ENCODE peak calls at places on chromosomes 6 and 20, in seven cellular contexts. One of them, this sample, is unnamed.

GRCh38 chr6:168895102-168895812 is 358.4 kb downstream of the THBS2 start:
- DNase-seq in K562: peak; percentile 86
- DNase-seq in sigmoid colon: peak; percentile 91
- DNase-seq in prostate gland: peak; percentile 87
- DNase-seq in spleen: peak; percentile 91
- DNase-seq in cardiac muscle cell: peak; percentile 80
- DNase-seq in psoas muscle: peak; percentile 77
- DNase-seq in this sample: no peak

GRCh38 chr6:33316603-33317417 is 734 bp downstream of the ZBTB22 start:
- DNase-seq in K562: no peak
- DNase-seq in sigmoid colon: peak; percentile 72
- DNase-seq in prostate gland: no peak
- DNase-seq in spleen: peak; percentile 87
- DNase-seq in cardiac muscle cell: no peak
- DNase-seq in psoas muscle: no peak
- DNase-seq in this sample: no peak

GRCh38 chr6:69957990-69958559 is 91.7 kb downstream of the COL19A1 start:
- DNase-seq in K562: no peak
- DNase-seq in sigmoid colon: no peak
- DNase-seq in prostate gland: no peak
- DNase-seq in spleen: no peak
- DNase-seq in cardiac muscle cell: no peak
- DNase-seq in psoas muscle: no peak
- DNase-seq in this sample: no peak

GRCh38 chr6:159487636-159488035 is 205.4 kb downstream of the SOD2 start:
- DNase-seq in K562: no peak
- DNase-seq in sigmoid colon: no peak
- DNase-seq in prostate gland: no peak
- DNase-seq in spleen: no peak
- DNase-seq in cardiac muscle cell: no peak
- DNase-seq in psoas muscle: no peak
- DNase-seq in this sample: no peak

GRCh38 chr6:26524722-26525360 is 13.3 kb upstream of the HMGN4 start:
- DNase-seq in K562: no peak
- DNase-seq in sigmoid colon: no peak
- DNase-seq in prostate gland: no peak
- DNase-seq in spleen: no peak
- DNase-seq in cardiac muscle cell: no peak
- DNase-seq in psoas muscle: no peak
- DNase-seq in this sample: no peak

GRCh38 chr6:144718431-144718830 is 433.3 kb downstream of the UTRN start:
- DNase-seq in K562: no peak
- DNase-seq in sigmoid colon: no peak
- DNase-seq in prostate gland: no peak
- DNase-seq in spleen: no peak
- DNase-seq in cardiac muscle cell: no peak
- DNase-seq in psoas muscle: no peak
- DNase-seq in this sample: no peak

GRCh38 chr6:144439016-144439415 is 153.9 kb downstream of the UTRN start:
- DNase-seq in K562: no peak
- DNase-seq in sigmoid colon: no peak
- DNase-seq in prostate gland: no peak
- DNase-seq in spleen: no peak
- DNase-seq in cardiac muscle cell: no peak
- DNase-seq in psoas muscle: no peak
- DNase-seq in this sample: no peak

GRCh38 chr6:33247977-33248642 is 23.6 kb downstream of the VPS52 start:
- DNase-seq in K562: peak; percentile 84
- DNase-seq in sigmoid colon: peak; percentile 94
- DNase-seq in prostate gland: peak; percentile 88
- DNase-seq in spleen: peak; percentile 95
- DNase-seq in cardiac muscle cell: peak; percentile 89
- DNase-seq in psoas muscle: peak; percentile 87
- DNase-seq in this sample: peak; percentile 96

GRCh38 chr6:3455490-3456394 is 1.1 kb downstream of the SLC22A23 start:
- DNase-seq in K562: peak; percentile 56
- DNase-seq in sigmoid colon: peak; percentile 69
- DNase-seq in prostate gland: peak; percentile 25
- DNase-seq in spleen: no peak
- DNase-seq in cardiac muscle cell: peak; percentile 49
- DNase-seq in psoas muscle: peak; percentile 48
- DNase-seq in this sample: no peak

GRCh38 chr20:35276408-35276807 is 1.5 kb downstream of the MMP24OS start:
- DNase-seq in K562: no peak
- DNase-seq in sigmoid colon: no peak
- DNase-seq in prostate gland: no peak
- DNase-seq in spleen: no peak
- DNase-seq in cardiac muscle cell: no peak
- DNase-seq in psoas muscle: no peak
- DNase-seq in this sample: no peak

GRCh38 chr20:57195023-57195758 is 71.2 kb downstream of the BMP7 start:
- DNase-seq in K562: no peak
- DNase-seq in sigmoid colon: no peak
- DNase-seq in prostate gland: no peak
- DNase-seq in spleen: no peak
- DNase-seq in cardiac muscle cell: no peak
- DNase-seq in psoas muscle: peak; percentile 37
- DNase-seq in this sample: no peak

GRCh38 chr6:83467620-83468036 is 36.8 kb upstream of the ME1 start:
- DNase-seq in K562: no peak
- DNase-seq in sigmoid colon: peak; percentile 76
- DNase-seq in prostate gland: no peak
- DNase-seq in spleen: no peak
- DNase-seq in cardiac muscle cell: no peak
- DNase-seq in psoas muscle: peak; percentile 39
- DNase-seq in this sample: peak; percentile 89

GRCh38 chr6:44007818-44008660 is 119.2 kb downstream of the MRPL14 start:
- DNase-seq in K562: no peak
- DNase-seq in sigmoid colon: peak; percentile 51
- DNase-seq in prostate gland: no peak
- DNase-seq in spleen: peak; percentile 54
- DNase-seq in cardiac muscle cell: no peak
- DNase-seq in psoas muscle: no peak
- DNase-seq in this sample: no peak

GRCh38 chr6:158835616-158836221 is 16.6 kb upstream of the EZR start:
- DNase-seq in K562: peak; percentile 79
- DNase-seq in sigmoid colon: peak; percentile 64
- DNase-seq in prostate gland: no peak
- DNase-seq in spleen: peak; percentile 74
- DNase-seq in cardiac muscle cell: no peak
- DNase-seq in psoas muscle: peak; percentile 33
- DNase-seq in this sample: no peak

GRCh38 chr6:76416821-76417605 is 344.6 kb upstream of the IMPG1 start:
- DNase-seq in K562: no peak
- DNase-seq in sigmoid colon: no peak
- DNase-seq in prostate gland: peak; percentile 44
- DNase-seq in spleen: no peak
- DNase-seq in cardiac muscle cell: peak; percentile 42
- DNase-seq in psoas muscle: no peak
- DNase-seq in this sample: no peak

GRCh38 chr20:57082546-57082945 is 183.9 kb downstream of the BMP7 start:
- DNase-seq in K562: no peak
- DNase-seq in sigmoid colon: no peak
- DNase-seq in prostate gland: no peak
- DNase-seq in spleen: peak; percentile 64
- DNase-seq in cardiac muscle cell: no peak
- DNase-seq in psoas muscle: no peak
- DNase-seq in this sample: no peak

GRCh38 chr20:57964011-57964862 is 254.4 kb upstream of the PMEPA1 start:
- DNase-seq in K562: no peak
- DNase-seq in sigmoid colon: no peak
- DNase-seq in prostate gland: no peak
- DNase-seq in spleen: no peak
- DNase-seq in cardiac muscle cell: no peak
- DNase-seq in psoas muscle: peak; percentile 45
- DNase-seq in this sample: no peak

GRCh38 chr6:166751051-166751595 is 124.1 kb upstream of the RPS6KA2 start:
- DNase-seq in K562: no peak
- DNase-seq in sigmoid colon: no peak
- DNase-seq in prostate gland: no peak
- DNase-seq in spleen: peak; percentile 91
- DNase-seq in cardiac muscle cell: peak; percentile 58
- DNase-seq in psoas muscle: no peak
- DNase-seq in this sample: no peak

GRCh38 chr6:47144306-47144705 is 102.2 kb upstream of the ADGRF1 start:
- DNase-seq in K562: no peak
- DNase-seq in sigmoid colon: no peak
- DNase-seq in prostate gland: no peak
- DNase-seq in spleen: no peak
- DNase-seq in cardiac muscle cell: no peak
- DNase-seq in psoas muscle: no peak
- DNase-seq in this sample: no peak

GRCh38 chr6:154197176-154197850 is 158.3 kb downstream of the OPRM1 start:
- DNase-seq in K562: no peak
- DNase-seq in sigmoid colon: no peak
- DNase-seq in prostate gland: no peak
- DNase-seq in spleen: no peak
- DNase-seq in cardiac muscle cell: no peak
- DNase-seq in psoas muscle: no peak
- DNase-seq in this sample: no peak

DNA sequence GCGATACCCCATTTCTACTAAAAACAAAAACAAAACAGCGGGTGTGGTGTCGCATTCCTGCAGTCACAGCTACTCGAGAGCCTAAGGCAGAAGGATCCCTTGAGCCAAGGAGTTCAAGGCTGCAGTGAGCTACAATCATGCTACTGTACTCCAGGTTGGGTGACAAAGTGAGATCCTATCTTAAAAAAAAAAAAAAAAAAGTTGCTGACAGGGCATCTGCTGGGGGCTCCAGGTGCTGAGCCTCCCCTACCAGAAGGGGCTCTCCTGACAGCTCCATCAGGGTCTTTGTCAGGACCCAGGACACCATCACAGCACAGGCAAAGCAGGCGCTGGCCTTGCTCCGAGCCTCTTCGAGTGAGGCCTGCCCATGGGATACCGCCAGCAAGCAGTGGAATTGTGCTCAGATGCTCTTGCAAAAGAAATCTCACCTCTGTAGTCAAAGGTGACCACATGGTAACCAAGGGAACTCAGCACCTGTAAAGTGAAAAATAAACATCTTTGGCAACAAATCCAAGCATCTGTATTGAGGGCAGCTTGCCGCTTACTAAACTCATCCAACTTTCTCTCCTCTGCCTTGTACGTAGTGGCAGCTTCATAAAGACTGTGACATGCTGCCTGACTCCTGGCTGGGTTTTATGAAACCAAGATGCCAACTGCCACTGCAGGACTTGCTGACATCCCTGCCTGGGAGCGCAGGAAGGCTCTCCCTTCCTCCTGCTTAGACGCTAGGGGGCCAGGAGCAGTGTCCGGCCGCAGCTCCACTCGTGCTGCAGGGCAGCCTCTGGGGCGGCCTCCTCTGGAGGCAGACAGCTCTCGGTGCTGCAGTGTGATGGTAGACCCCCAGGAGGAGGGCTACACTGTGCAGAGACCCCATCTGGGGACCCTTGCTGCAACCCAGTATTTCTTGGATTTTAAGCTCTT is 66.9 kb downstream of the PYGB start:
- DNase-seq in K562: no peak
- DNase-seq in sigmoid colon: peak; percentile 52
- DNase-seq in prostate gland: no peak
- DNase-seq in spleen: peak; percentile 73
- DNase-seq in cardiac muscle cell: no peak
- DNase-seq in psoas muscle: no peak
- DNase-seq in this sample: no peak
- TF ChIP-seq CTCF in K562: no peak
- TF ChIP-seq CTCF in sigmoid colon: no peak
- TF ChIP-seq CTCF in prostate gland: no peak
- TF ChIP-seq CTCF in spleen: no peak
- TF ChIP-seq CTCF in cardiac muscle cell: no peak
- TF ChIP-seq CTCF in psoas muscle: no peak
- TF ChIP-seq CTCF in this sample: no peak

GRCh38 chr6:35724471-35724870 is 12.4 kb upstream of the ARMC12 start:
- DNase-seq in K562: no peak
- DNase-seq in sigmoid colon: no peak
- DNase-seq in prostate gland: no peak
- DNase-seq in spleen: peak; percentile 20
- DNase-seq in cardiac muscle cell: no peak
- DNase-seq in psoas muscle: no peak
- DNase-seq in this sample: no peak
- H3K4me1 ChIP-seq in K562: peaks cover 60% of the 10 kb centered on the region
- H3K4me1 ChIP-seq in sigmoid colon: no peaks in the 10 kb centered on the region
- H3K4me1 ChIP-seq in prostate gland: peaks cover 78% of the 10 kb centered on the region
- H3K4me1 ChIP-seq in spleen: peaks cover 92% of the 10 kb centered on the region
- H3K4me1 ChIP-seq in cardiac muscle cell: peaks cover 52% of the 10 kb centered on the region
- H3K4me1 ChIP-seq in psoas muscle: peaks cover 69% of the 10 kb centered on the region
- H3K4me1 ChIP-seq in this sample: peaks cover 93% of the 10 kb centered on the region

GRCh38 chr20:62517901-62518610 is 42.3 kb upstream of the GATA5 start:
- DNase-seq in K562: no peak
- DNase-seq in sigmoid colon: no peak
- DNase-seq in prostate gland: no peak
- DNase-seq in spleen: no peak
- DNase-seq in cardiac muscle cell: no peak
- DNase-seq in psoas muscle: no peak
- DNase-seq in this sample: no peak

GRCh38 chr20:62515826-62516225 is 40.0 kb upstream of the GATA5 start:
- DNase-seq in K562: no peak
- DNase-seq in sigmoid colon: no peak
- DNase-seq in prostate gland: no peak
- DNase-seq in spleen: no peak
- DNase-seq in cardiac muscle cell: no peak
- DNase-seq in psoas muscle: no peak
- DNase-seq in this sample: no peak

GRCh38 chr20:62517168-62517567 is 41.4 kb upstream of the GATA5 start:
- DNase-seq in K562: no peak
- DNase-seq in sigmoid colon: no peak
- DNase-seq in prostate gland: no peak
- DNase-seq in spleen: no peak
- DNase-seq in cardiac muscle cell: no peak
- DNase-seq in psoas muscle: no peak
- DNase-seq in this sample: no peak

GRCh38 chr20:62515280-62515679 is 39.5 kb upstream of the GATA5 start:
- DNase-seq in K562: no peak
- DNase-seq in sigmoid colon: no peak
- DNase-seq in prostate gland: no peak
- DNase-seq in spleen: no peak
- DNase-seq in cardiac muscle cell: no peak
- DNase-seq in psoas muscle: no peak
- DNase-seq in this sample: no peak

DNA sequence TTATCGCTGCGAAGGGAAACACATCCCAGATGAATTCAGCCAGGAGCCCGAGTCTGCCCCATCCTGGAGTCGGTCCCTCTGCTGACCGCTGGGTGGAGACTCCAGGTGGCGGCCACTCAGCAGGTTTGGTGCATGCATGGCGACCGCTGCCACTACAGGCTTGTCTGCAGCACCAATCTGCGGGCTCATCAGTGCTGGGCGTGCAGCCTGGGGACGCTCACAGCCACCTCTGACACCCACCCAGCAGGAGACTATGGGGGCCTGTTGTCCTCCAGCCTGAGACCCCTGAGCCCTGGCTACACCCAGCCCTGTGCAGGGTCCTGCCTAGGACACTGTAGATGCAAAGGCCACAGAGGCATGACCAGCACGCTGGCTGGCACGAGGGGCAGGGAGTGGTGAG is 40.5 kb upstream of the GATA5 start:
- DNase-seq in K562: peak; percentile 78
- DNase-seq in sigmoid colon: no peak
- DNase-seq in prostate gland: no peak
- DNase-seq in spleen: no peak
- DNase-seq in cardiac muscle cell: peak; percentile 47
- DNase-seq in psoas muscle: no peak
- DNase-seq in this sample: no peak
- TF ChIP-seq CTCF in K562: peak; percentile 79
- TF ChIP-seq CTCF in sigmoid colon: peak; percentile 24
- TF ChIP-seq CTCF in prostate gland: peak; percentile 16
- TF ChIP-seq CTCF in spleen: no peak
- TF ChIP-seq CTCF in cardiac muscle cell: peak; percentile 11
- TF ChIP-seq CTCF in psoas muscle: peak; percentile 36
- TF ChIP-seq CTCF in this sample: no peak

GRCh38 chr20:25227317-25227831 is 20.5 kb upstream of the PYGB start:
- DNase-seq in K562: no peak
- DNase-seq in sigmoid colon: no peak
- DNase-seq in prostate gland: no peak
- DNase-seq in spleen: peak; percentile 65
- DNase-seq in cardiac muscle cell: peak; percentile 87
- DNase-seq in psoas muscle: no peak
- DNase-seq in this sample: no peak
- H3K4me1 ChIP-seq in K562: peaks cover 38% of the 10 kb centered on the region
- H3K4me1 ChIP-seq in sigmoid colon: no peaks in the 10 kb centered on the region
- H3K4me1 ChIP-seq in prostate gland: peaks cover 28% of the 10 kb centered on the region
- H3K4me1 ChIP-seq in spleen: peaks cover 13% of the 10 kb centered on the region
- H3K4me1 ChIP-seq in cardiac muscle cell: peaks cover 52% of the 10 kb centered on the region
- H3K4me1 ChIP-seq in psoas muscle: peaks cover 21% of the 10 kb centered on the region
- H3K4me1 ChIP-seq in this sample: peaks cover 57% of the 10 kb centered on the region

This sample was measured in esophagus muscularis mucosa.